ENCODE peak calls at places on chromosomes 2 and 18, in five cellular contexts. M is GM12878, C is K562, P is HepG2, D is H1. F is an unnamed sample.

GRCh38 chr2:128091691-128092050 is 671 bp downstream of the UGGT1 start:
- DNase-seq in M (no peak), C (no peak), P (no peak), D (no peak), F (no peak)

GRCh38 chr2:173017657-173018420 is 57.8 kb upstream of the MAP3K20 start:
- DNase-seq in M (no peak), C (no peak), P (no peak), D (no peak), F (no peak)

GRCh38 chr18:24014986-24015896 is 687 bp downstream of the TTC39C start:
- DNase-seq in M (no peak), C (no peak), P (peak; percentile 13), D (no peak), F (peak; percentile 86)

GRCh38 chr18:48590678-48591077 is 51.8 kb downstream of the CTIF start:
- DNase-seq in M (no peak), C (no peak), P (no peak), D (no peak), F (no peak)

GRCh38 chr2:110101280-110101844 is 14.3 kb downstream of the MALL start:
- DNase-seq in M (no peak), C (no peak), P (peak; percentile 77), D (peak; percentile 27), F (peak; percentile 84)

GRCh38 chr2:29209551-29209950 is 94.3 kb downstream of the CLIP4 start:
- DNase-seq in M (no peak), C (no peak), P (no peak), D (no peak), F (no peak)

GRCh38 chr2:42492691-42493467 is 903 bp downstream of the KCNG3 start:
- DNase-seq in M (no peak), C (no peak), P (no peak), D (no peak), F (peak; percentile 42)

GRCh38 chr2:111694690-111695089 is 189.3 kb downstream of the ANAPC1 start:
- DNase-seq in M (no peak), C (no peak), P (no peak), D (no peak), F (no peak)

GRCh38 chr18:63001861-63002260 is 286.5 kb downstream of the PHLPP1 start:
- DNase-seq in M (no peak), C (no peak), P (no peak), D (no peak), F (no peak)

GRCh38 chr2:237574894-237575868 is 8.8 kb downstream of the PRLH start:
- DNase-seq in M (no peak), C (no peak), P (no peak), D (no peak), F (no peak)

GRCh38 chr18:50013363-50014138 is 181.4 kb downstream of the MYO5B start:
- DNase-seq in M (no peak), C (no peak), P (no peak), D (no peak), F (no peak)

GRCh38 chr2:45937990-45938389 is 286.5 kb downstream of the PRKCE start:
- DNase-seq in M (no peak), C (no peak), P (no peak), D (no peak), F (no peak)

GRCh38 chr2:207748993-207749392 is 20.7 kb downstream of the FZD5 start:
- DNase-seq in M (no peak), C (no peak), P (no peak), D (no peak), F (no peak)

GRCh38 chr2:109348645-109349554 is 219.9 kb downstream of the SH3RF3 start:
- DNase-seq in M (no peak), C (no peak), P (no peak), D (no peak), F (no peak)

GRCh38 chr2:2777876-2778275 is 446.8 kb upstream of the MYT1L start:
- DNase-seq in M (no peak), C (no peak), P (no peak), D (no peak), F (no peak)

GRCh38 chr2:241507430-241508239 is 749 bp downstream of the STK25 start:
- DNase-seq in M (no peak), C (peak; percentile 50), P (peak; percentile 62), D (no peak), F (peak; percentile 91)

GRCh38 chr2:83106853-83107252 is 1352.2 kb downstream of the SUCLG1 start:
- DNase-seq in M (no peak), C (no peak), P (no peak), D (no peak), F (no peak)

GRCh38 chr18:28736951-28737350 is 560.0 kb upstream of the CDH2 start:
- DNase-seq in M (no peak), C (no peak), P (no peak), D (no peak), F (no peak)

GRCh38 chr2:107062599-107063196 is 176.7 kb upstream of the ST6GAL2 start:
- DNase-seq in M (no peak), C (no peak), P (peak; percentile 35), D (no peak), F (no peak)

GRCh38 chr18:908631-909621 is 4.3 kb downstream of the ADCYAP1 start:
- DNase-seq in M (no peak), C (no peak), P (no peak), D (no peak), F (peak; percentile 27)

GRCh38 chr2:172196768-172197322 is 94.1 kb upstream of the DLX2 start:
- DNase-seq in M (no peak), C (no peak), P (no peak), D (no peak), F (no peak)

GRCh38 chr2:179741317-179741716 is 120.1 kb downstream of the ZNF385B start:
- DNase-seq in M (no peak), C (no peak), P (no peak), D (no peak), F (no peak)

DNA sequence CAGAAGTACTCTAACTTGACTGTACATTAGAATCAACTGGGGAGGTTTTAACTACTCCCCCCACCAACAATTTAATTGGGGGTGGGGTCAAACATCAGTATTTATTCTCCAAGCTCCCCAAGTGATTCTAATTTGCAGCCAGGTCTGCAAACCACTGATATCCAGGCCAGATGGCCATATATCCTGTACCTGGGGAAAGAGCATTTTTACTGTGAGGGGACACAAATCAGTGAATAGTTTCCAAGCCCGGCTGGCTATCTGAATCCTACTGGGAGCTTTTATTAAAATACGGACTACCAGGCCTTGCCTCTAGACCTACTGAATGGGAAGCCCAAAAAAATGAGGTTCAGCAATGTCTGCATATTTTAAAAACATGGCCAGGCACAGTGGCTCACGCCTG is 88.5 kb downstream of the TCF4 start:
- DNase-seq in M (no peak), C (no peak), P (no peak), D (no peak), F (no peak)
- H4K20me1 ChIP-seq in M (no peaks in the 10 kb centered on the region), C (no peaks in the 10 kb centered on the region), P (no peaks in the 10 kb centered on the region), D (peaks cover 6% of the 10 kb centered on the region), F (no peaks in the 10 kb centered on the region)

GRCh38 chr2:67309281-67309680 is 87.9 kb upstream of the ETAA1 start:
- DNase-seq in M (no peak), C (no peak), P (peak; percentile 89), D (no peak), F (no peak)
- TF ChIP-seq TAF1 in M (no peak), C (no peak), P (no peak), D (no peak), F (no peak)

GRCh38 chr18:68564961-68565360 is 149.9 kb downstream of the TMX3 start:
- DNase-seq in M (no peak), C (no peak), P (no peak), D (no peak), F (no peak)
- TF ChIP-seq GABPA in M (no peak), C (no peak), P (no peak), D (no peak), F (no peak)

GRCh38 chr2:60531638-60532216 is 21.7 kb downstream of the BCL11A start:
- DNase-seq in M (no peak), C (no peak), P (no peak), D (no peak), F (no peak)
- H4K20me1 ChIP-seq in M (no peaks in the 10 kb centered on the region), C (no peaks in the 10 kb centered on the region), P (no peaks in the 10 kb centered on the region), D (peaks cover 20% of the 10 kb centered on the region), F (no peaks in the 10 kb centered on the region)

DNA sequence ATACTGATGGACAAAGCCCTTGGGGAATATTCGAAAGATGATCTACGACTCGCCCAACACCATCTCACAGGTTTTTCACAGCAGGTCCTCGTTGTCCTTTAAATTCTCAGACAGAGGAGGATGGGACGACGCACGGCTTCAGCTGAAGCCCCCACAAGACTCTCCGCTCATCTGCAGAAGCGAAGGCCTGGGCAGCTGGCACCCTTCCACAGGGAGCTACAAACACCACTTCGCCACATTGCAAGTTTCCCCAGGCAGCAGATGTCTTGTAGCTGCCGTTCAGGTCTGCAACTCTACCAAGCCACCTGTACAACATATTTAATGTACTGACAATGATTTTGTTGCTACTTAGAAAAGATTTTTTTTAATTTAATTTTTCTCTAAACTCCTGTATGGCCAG is 642.9 kb downstream of the ZEB2 start:
- DNase-seq in M (no peak), C (no peak), P (no peak), D (no peak), F (no peak)
- TF ChIP-seq TAF1 in M (no peak), C (no peak), P (no peak), D (no peak), F (no peak)

F was measured in SK-N-SH.